ENCODE peak calls at places on chromosomes 6 and 20, in six cellular contexts. One of them, this sample, is unnamed.

GRCh38 chr6:159989882-159990480 is 21.1 kb downstream of the IGF2R start:
- DNase-seq in fibroblast of mammary gland: peak
- DNase-seq in Calu3: no peak
- DNase-seq in prostate gland: no peak
- DNase-seq in T-helper 9 cell: no peak
- DNase-seq in non-pigmented ciliary epithelial cell: no peak
- DNase-seq in this sample: no peak

GRCh38 chr20:32443386-32443974 is 85.3 kb downstream of the ASXL1 start:
- DNase-seq in fibroblast of mammary gland: peak
- DNase-seq in Calu3: no peak
- DNase-seq in prostate gland: no peak
- DNase-seq in T-helper 9 cell: no peak
- DNase-seq in non-pigmented ciliary epithelial cell: no peak
- DNase-seq in this sample: no peak

GRCh38 chr6:148779142-148779562 is 32.3 kb downstream of the UST start:
- DNase-seq in fibroblast of mammary gland: peak
- DNase-seq in Calu3: no peak
- DNase-seq in prostate gland: no peak
- DNase-seq in T-helper 9 cell: no peak
- DNase-seq in non-pigmented ciliary epithelial cell: no peak
- DNase-seq in this sample: no peak

GRCh38 chr6:43465978-43466377 is 10.6 kb upstream of the DLK2 start:
- DNase-seq in fibroblast of mammary gland: peak
- DNase-seq in Calu3: no peak
- DNase-seq in prostate gland: no peak
- DNase-seq in T-helper 9 cell: no peak
- DNase-seq in non-pigmented ciliary epithelial cell: no peak
- DNase-seq in this sample: no peak

GRCh38 chr20:44477151-44477550 is 1.5 kb downstream of the TTPAL start:
- DNase-seq in fibroblast of mammary gland: no peak
- DNase-seq in Calu3: no peak
- DNase-seq in prostate gland: no peak
- DNase-seq in T-helper 9 cell: no peak
- DNase-seq in non-pigmented ciliary epithelial cell: no peak
- DNase-seq in this sample: no peak

GRCh38 chr20:22711981-22712755 is 127.8 kb upstream of the FOXA2 start:
- DNase-seq in fibroblast of mammary gland: no peak
- DNase-seq in Calu3: no peak
- DNase-seq in prostate gland: no peak
- DNase-seq in T-helper 9 cell: no peak
- DNase-seq in non-pigmented ciliary epithelial cell: no peak
- DNase-seq in this sample: no peak

GRCh38 chr6:29762781-29763214 is 39.6 kb downstream of the HLA-F start:
- DNase-seq in fibroblast of mammary gland: peak
- DNase-seq in Calu3: peak
- DNase-seq in prostate gland: no peak
- DNase-seq in T-helper 9 cell: no peak
- DNase-seq in non-pigmented ciliary epithelial cell: no peak
- DNase-seq in this sample: no peak

GRCh38 chr6:26187981-26188635 is 100.9 kb downstream of the HFE start:
- DNase-seq in fibroblast of mammary gland: no peak
- DNase-seq in Calu3: no peak
- DNase-seq in prostate gland: no peak
- DNase-seq in T-helper 9 cell: no peak
- DNase-seq in non-pigmented ciliary epithelial cell: no peak
- DNase-seq in this sample: peak

GRCh38 chr20:63848003-63848911 is 13.0 kb upstream of the ABHD16B start:
- DNase-seq in fibroblast of mammary gland: no peak
- DNase-seq in Calu3: no peak
- DNase-seq in prostate gland: no peak
- DNase-seq in T-helper 9 cell: no peak
- DNase-seq in non-pigmented ciliary epithelial cell: no peak
- DNase-seq in this sample: no peak

GRCh38 chr6:16496982-16497823 is 258.8 kb downstream of the GMPR start:
- DNase-seq in fibroblast of mammary gland: no peak
- DNase-seq in Calu3: no peak
- DNase-seq in prostate gland: no peak
- DNase-seq in T-helper 9 cell: no peak
- DNase-seq in non-pigmented ciliary epithelial cell: no peak
- DNase-seq in this sample: no peak

GRCh38 chr20:10075606-10076005 is 40.8 kb downstream of the ANKEF1 start:
- DNase-seq in fibroblast of mammary gland: no peak
- DNase-seq in Calu3: no peak
- DNase-seq in prostate gland: no peak
- DNase-seq in T-helper 9 cell: no peak
- DNase-seq in non-pigmented ciliary epithelial cell: no peak
- DNase-seq in this sample: no peak

GRCh38 chr20:62470459-62470858 is 5.3 kb downstream of the GATA5 start:
- DNase-seq in fibroblast of mammary gland: no peak
- DNase-seq in Calu3: no peak
- DNase-seq in prostate gland: no peak
- DNase-seq in T-helper 9 cell: no peak
- DNase-seq in non-pigmented ciliary epithelial cell: no peak
- DNase-seq in this sample: no peak

GRCh38 chr20:1286267-1287036 is 20.4 kb downstream of the SNPH start:
- DNase-seq in fibroblast of mammary gland: no peak
- DNase-seq in Calu3: no peak
- DNase-seq in prostate gland: no peak
- DNase-seq in T-helper 9 cell: no peak
- DNase-seq in non-pigmented ciliary epithelial cell: no peak
- DNase-seq in this sample: no peak

GRCh38 chr6:134022650-134023049 is 29.8 kb downstream of the SLC2A12 start:
- DNase-seq in fibroblast of mammary gland: no peak
- DNase-seq in Calu3: no peak
- DNase-seq in prostate gland: no peak
- DNase-seq in T-helper 9 cell: no peak
- DNase-seq in non-pigmented ciliary epithelial cell: no peak
- DNase-seq in this sample: no peak

GRCh38 chr6:135920689-135921088 is 69.2 kb downstream of the PDE7B start:
- DNase-seq in fibroblast of mammary gland: peak
- DNase-seq in Calu3: no peak
- DNase-seq in prostate gland: no peak
- DNase-seq in T-helper 9 cell: no peak
- DNase-seq in non-pigmented ciliary epithelial cell: no peak
- DNase-seq in this sample: no peak

GRCh38 chr6:142811923-142812322 is 133.1 kb downstream of the HIVEP2 start:
- DNase-seq in fibroblast of mammary gland: no peak
- DNase-seq in Calu3: no peak
- DNase-seq in prostate gland: no peak
- DNase-seq in T-helper 9 cell: no peak
- DNase-seq in non-pigmented ciliary epithelial cell: no peak
- DNase-seq in this sample: no peak

GRCh38 chr6:79410806-79411205 is 126.4 kb downstream of the LCA5 start:
- DNase-seq in fibroblast of mammary gland: no peak
- DNase-seq in Calu3: no peak
- DNase-seq in prostate gland: no peak
- DNase-seq in T-helper 9 cell: no peak
- DNase-seq in non-pigmented ciliary epithelial cell: no peak
- DNase-seq in this sample: no peak

GRCh38 chr6:154765273-154765672 is 32.1 kb downstream of the SCAF8 start:
- DNase-seq in fibroblast of mammary gland: no peak
- DNase-seq in Calu3: no peak
- DNase-seq in prostate gland: no peak
- DNase-seq in T-helper 9 cell: no peak
- DNase-seq in non-pigmented ciliary epithelial cell: no peak
- DNase-seq in this sample: no peak

GRCh38 chr20:52083627-52084232 is 107.8 kb downstream of the ZFP64 start:
- DNase-seq in fibroblast of mammary gland: peak
- DNase-seq in Calu3: peak
- DNase-seq in prostate gland: peak
- DNase-seq in T-helper 9 cell: no peak
- DNase-seq in non-pigmented ciliary epithelial cell: no peak
- DNase-seq in this sample: peak

GRCh38 chr6:38525888-38526287 is 113.8 kb downstream of the BTBD9 start:
- DNase-seq in fibroblast of mammary gland: no peak
- DNase-seq in Calu3: no peak
- DNase-seq in prostate gland: no peak
- DNase-seq in T-helper 9 cell: no peak
- DNase-seq in non-pigmented ciliary epithelial cell: no peak
- DNase-seq in this sample: no peak

GRCh38 chr20:61720348-61720696 is 345.4 kb downstream of the TAF4 start:
- DNase-seq in fibroblast of mammary gland: no peak
- DNase-seq in Calu3: no peak
- DNase-seq in prostate gland: no peak
- DNase-seq in T-helper 9 cell: no peak
- DNase-seq in non-pigmented ciliary epithelial cell: no peak
- DNase-seq in this sample: no peak

GRCh38 chr20:24491043-24491756 is 21.8 kb downstream of the SYNDIG1 start:
- DNase-seq in fibroblast of mammary gland: peak
- DNase-seq in Calu3: no peak
- DNase-seq in prostate gland: no peak
- DNase-seq in T-helper 9 cell: no peak
- DNase-seq in non-pigmented ciliary epithelial cell: no peak
- DNase-seq in this sample: no peak

GRCh38 chr6:83309344-83309743 is 116.2 kb downstream of the RWDD2A start:
- DNase-seq in fibroblast of mammary gland: no peak
- DNase-seq in Calu3: no peak
- DNase-seq in prostate gland: no peak
- DNase-seq in T-helper 9 cell: no peak
- DNase-seq in non-pigmented ciliary epithelial cell: no peak
- DNase-seq in this sample: no peak

GRCh38 chr20:8909596-8909995 is 159.3 kb upstream of the PLCB4 start:
- DNase-seq in fibroblast of mammary gland: peak
- DNase-seq in Calu3: no peak
- DNase-seq in prostate gland: no peak
- DNase-seq in T-helper 9 cell: no peak
- DNase-seq in non-pigmented ciliary epithelial cell: no peak
- DNase-seq in this sample: no peak

GRCh38 chr20:7695622-7696021 is 244.6 kb downstream of the HAO1 start:
- DNase-seq in fibroblast of mammary gland: peak
- DNase-seq in Calu3: no peak
- DNase-seq in prostate gland: no peak
- DNase-seq in T-helper 9 cell: no peak
- DNase-seq in non-pigmented ciliary epithelial cell: peak
- DNase-seq in this sample: no peak

GRCh38 chr6:67679566-67680296 is 955.4 kb upstream of the ADGRB3 start:
- DNase-seq in fibroblast of mammary gland: no peak
- DNase-seq in Calu3: no peak
- DNase-seq in prostate gland: no peak
- DNase-seq in T-helper 9 cell: no peak
- DNase-seq in non-pigmented ciliary epithelial cell: no peak
- DNase-seq in this sample: no peak

GRCh38 chr6:42729731-42730130 is 7.3 kb upstream of the PRPH2 start:
- DNase-seq in fibroblast of mammary gland: peak
- DNase-seq in Calu3: no peak
- DNase-seq in prostate gland: no peak
- DNase-seq in T-helper 9 cell: no peak
- DNase-seq in non-pigmented ciliary epithelial cell: no peak
- DNase-seq in this sample: no peak